ENCODE peak calls at places on chromosomes 11 and 22, in eight cellular contexts. A is hepatocyte, X is fibroblast of lung, P is GM12878, N is K562, Q is PC-3, M is endothelial cell of umbilical vein, S is HCT116. E is an unnamed sample.

GRCh38 chr11:122207921-122208764 is 92.1 kb upstream of the BLID start:
- DNase-seq in A (no peak), X (peak), P (no peak), N (no peak), Q (no peak), M (no peak), S (no peak), E (no peak)

GRCh38 chr22:46052331-46052771 is 75.4 kb upstream of the WNT7B start:
- DNase-seq in A (no peak), X (peak), P (no peak), N (no peak), Q (no peak), M (no peak), S (no peak), E (no peak)

GRCh38 chr22:35995772-35996171 is 32.9 kb downstream of the RBFOX2 start:
- DNase-seq in A (peak), X (peak), P (no peak), N (peak), Q (peak), M (peak), S (no peak), E (peak)

GRCh38 chr11:118679483-118679882 is at the start of gene TREH:
- DNase-seq in A (peak), X (no peak), P (no peak), N (no peak), Q (no peak), M (no peak), S (no peak), E (no peak)

GRCh38 chr11:132838621-132839020 is 693.7 kb downstream of the OPCML start:
- DNase-seq in A (peak), X (peak), P (no peak), N (no peak), Q (no peak), M (no peak), S (no peak), E (peak)

GRCh38 chr11:63212742-63213141 is 30.7 kb downstream of the SLC22A25 start:
- DNase-seq in A (peak), X (peak), P (no peak), N (peak), Q (peak), M (peak), S (peak), E (peak)

GRCh38 chr11:57514538-57515331 is 767 bp downstream of the SLC43A1 start:
- DNase-seq in A (peak), X (peak), P (no peak), N (peak), Q (peak), M (peak), S (no peak), E (peak)

GRCh38 chr22:46119093-46119728 is 31.1 kb upstream of the PPARA start:
- DNase-seq in A (no peak), X (no peak), P (no peak), N (no peak), Q (no peak), M (no peak), S (no peak), E (no peak)

GRCh38 chr11:73201249-73201648 is 16.8 kb upstream of the P2RY2 start:
- DNase-seq in A (no peak), X (no peak), P (no peak), N (no peak), Q (no peak), M (no peak), S (no peak), E (no peak)

GRCh38 chr22:44719586-44720368 is 17.8 kb downstream of the PRR5 start:
- DNase-seq in A (peak), X (no peak), P (no peak), N (no peak), Q (no peak), M (no peak), S (no peak), E (no peak)

GRCh38 chr11:9815486-9816136 is 151.7 kb downstream of the SWAP70 start:
- DNase-seq in A (no peak), X (peak), P (no peak), N (no peak), Q (peak), M (no peak), S (no peak), E (no peak)

GRCh38 chr22:35305525-35306070 is 5.9 kb downstream of the TOM1 start:
- DNase-seq in A (no peak), X (no peak), P (no peak), N (no peak), Q (no peak), M (no peak), S (no peak), E (no peak)

GRCh38 chr11:122139595-122139866 is 23.5 kb upstream of the BLID start:
- DNase-seq in A (no peak), X (peak), P (no peak), N (no peak), Q (peak), M (peak), S (no peak), E (no peak)

GRCh38 chr11:111764621-111765020 is 1.6 kb downstream of the PPP2R1B start:
- DNase-seq in A (no peak), X (peak), P (no peak), N (no peak), Q (peak), M (peak), S (no peak), E (peak)

GRCh38 chr11:46247664-46248063 is 29.8 kb upstream of the CREB3L1 start:
- DNase-seq in A (peak), X (peak), P (no peak), N (peak), Q (peak), M (peak), S (peak), E (peak)

GRCh38 chr11:19076744-19077589 is 16.4 kb upstream of the MRGPRX2 start:
- DNase-seq in A (peak), X (peak), P (no peak), N (peak), Q (peak), M (peak), S (peak), E (peak)

GRCh38 chr11:126840975-126841374 is 159.6 kb downstream of the KIRREL3 start:
- DNase-seq in A (no peak), X (no peak), P (no peak), N (no peak), Q (no peak), M (no peak), S (no peak), E (no peak)

GRCh38 chr11:34323601-34324000 is 34.2 kb downstream of the ABTB2 start:
- DNase-seq in A (no peak), X (no peak), P (no peak), N (no peak), Q (no peak), M (no peak), S (no peak), E (no peak)

GRCh38 chr11:120324932-120325810 is at the start of gene TLCD5:
- DNase-seq in A (peak), X (peak), P (no peak), N (peak), Q (peak), M (peak), S (peak), E (peak)

GRCh38 chr11:19742595-19743292 is 30.1 kb downstream of the NAV2 start:
- DNase-seq in A (peak), X (peak), P (no peak), N (peak), Q (peak), M (peak), S (peak), E (peak)

GRCh38 chr11:92556435-92556834 is 331.8 kb downstream of the FAT3 start:
- DNase-seq in A (peak), X (peak), P (no peak), N (no peak), Q (peak), M (no peak), S (no peak), E (peak)

GRCh38 chr11:62925308-62925707 is 4.1 kb upstream of the CHRM1 start:
- DNase-seq in A (no peak), X (no peak), P (no peak), N (no peak), Q (no peak), M (no peak), S (no peak), E (no peak)

GRCh38 chr11:113249491-113249763 is 65.0 kb upstream of the TTC12 start:
- DNase-seq in A (no peak), X (no peak), P (no peak), N (no peak), Q (peak), M (no peak), S (no peak), E (peak)

GRCh38 chr22:42745118-42745517 is 24.4 kb upstream of the A4GALT start:
- DNase-seq in A (peak), X (peak), P (no peak), N (no peak), Q (no peak), M (peak), S (no peak), E (no peak)

GRCh38 chr11:130434521-130435223 is 6.3 kb upstream of the ADAMTS8 start:
- DNase-seq in A (peak), X (peak), P (peak), N (peak), Q (peak), M (peak), S (peak), E (peak)

GRCh38 chr22:19526076-19526701 is 2.0 kb upstream of the CLDN5 start:
- DNase-seq in A (no peak), X (no peak), P (no peak), N (no peak), Q (no peak), M (no peak), S (no peak), E (no peak)

GRCh38 chr11:91981995-91982394 is 242.6 kb upstream of the FAT3 start:
- DNase-seq in A (peak), X (peak), P (no peak), N (no peak), Q (peak), M (no peak), S (no peak), E (peak)

GRCh38 chr11:45901646-45902045 is 5.4 kb downstream of the FREY1 start:
- DNase-seq in A (no peak), X (no peak), P (no peak), N (no peak), Q (no peak), M (no peak), S (no peak), E (no peak)

GRCh38 chr11:107576497-107577086 is 11.1 kb upstream of the ALKBH8 start:
- DNase-seq in A (peak), X (peak), P (no peak), N (peak), Q (peak), M (peak), S (no peak), E (peak)

GRCh38 chr11:1055990-1056771 is 18.5 kb upstream of the MUC2 start:
- DNase-seq in A (no peak), X (no peak), P (no peak), N (no peak), Q (no peak), M (no peak), S (no peak), E (no peak)

GRCh38 chr22:26972281-26972680 is 314.9 kb downstream of the MIAT start:
- DNase-seq in A (no peak), X (peak), P (no peak), N (no peak), Q (no peak), M (no peak), S (no peak), E (no peak)

GRCh38 chr11:95700471-95700817 is 89.1 kb downstream of the FAM76B start:
- DNase-seq in A (no peak), X (no peak), P (no peak), N (no peak), Q (no peak), M (no peak), S (no peak), E (no peak)

GRCh38 chr11:96054870-96055705 is 131.2 kb upstream of the MTMR2 start:
- DNase-seq in A (no peak), X (peak), P (no peak), N (peak), Q (peak), M (peak), S (peak), E (peak)

GRCh38 chr11:103257360-103257759 is 148.1 kb downstream of the DYNC2H1 start:
- DNase-seq in A (peak), X (peak), P (no peak), N (no peak), Q (peak), M (peak), S (peak), E (peak)

GRCh38 chr22:48939441-48940265 is 888.0 kb downstream of the BRD1 start:
- DNase-seq in A (no peak), X (no peak), P (no peak), N (no peak), Q (no peak), M (no peak), S (no peak), E (no peak)
- TF ChIP-seq EZH2 in A (no peak), X (no peak), P (no peak), N (no peak), Q (no peak), M (no peak), S (no peak), E (no peak)

DNA sequence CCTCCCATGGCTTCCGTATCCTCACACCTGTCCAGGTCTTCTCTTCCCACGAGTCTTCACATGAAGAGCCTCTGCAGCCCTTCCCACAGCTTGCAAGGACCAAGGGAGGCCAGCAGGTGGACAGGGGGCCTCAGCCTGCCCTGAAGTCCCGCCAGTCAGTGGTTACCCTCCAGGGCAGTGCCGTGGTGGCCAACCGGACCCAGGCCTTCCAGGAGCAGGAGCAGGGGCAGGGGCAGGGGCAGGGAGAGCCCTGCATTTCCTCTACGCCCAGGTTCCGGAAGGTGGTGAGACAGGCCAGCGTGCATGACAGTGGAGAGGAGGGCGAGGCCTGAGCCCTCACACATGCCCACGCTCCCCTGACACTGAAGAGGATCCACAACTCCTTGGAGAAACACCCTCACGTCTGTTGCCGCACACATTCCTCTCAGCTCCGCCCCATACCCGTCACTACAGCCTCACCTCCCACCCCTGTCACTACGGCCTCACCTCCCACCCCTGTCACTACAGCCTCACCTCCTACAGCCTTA is 8.3 kb downstream of the SSH3 start:
- DNase-seq in A (no peak), X (no peak), P (no peak), N (peak), Q (no peak), M (no peak), S (no peak), E (no peak)
- TF ChIP-seq CTCF in A (no peak), X (no peak), P (no peak), N (no peak), Q (peak), M (no peak), S (no peak), E (no peak)

GRCh38 chr11:65498727-65498976 is 193 bp upstream of the MALAT1 start:
- DNase-seq in A (no peak), X (no peak), P (no peak), N (no peak), Q (no peak), M (no peak), S (no peak), E (no peak)
- H3K4me3 ChIP-seq in A (peak), X (peak), P (peak), N (peak), Q (peak), M (no peak), S (peak), E (peak)

DNA sequence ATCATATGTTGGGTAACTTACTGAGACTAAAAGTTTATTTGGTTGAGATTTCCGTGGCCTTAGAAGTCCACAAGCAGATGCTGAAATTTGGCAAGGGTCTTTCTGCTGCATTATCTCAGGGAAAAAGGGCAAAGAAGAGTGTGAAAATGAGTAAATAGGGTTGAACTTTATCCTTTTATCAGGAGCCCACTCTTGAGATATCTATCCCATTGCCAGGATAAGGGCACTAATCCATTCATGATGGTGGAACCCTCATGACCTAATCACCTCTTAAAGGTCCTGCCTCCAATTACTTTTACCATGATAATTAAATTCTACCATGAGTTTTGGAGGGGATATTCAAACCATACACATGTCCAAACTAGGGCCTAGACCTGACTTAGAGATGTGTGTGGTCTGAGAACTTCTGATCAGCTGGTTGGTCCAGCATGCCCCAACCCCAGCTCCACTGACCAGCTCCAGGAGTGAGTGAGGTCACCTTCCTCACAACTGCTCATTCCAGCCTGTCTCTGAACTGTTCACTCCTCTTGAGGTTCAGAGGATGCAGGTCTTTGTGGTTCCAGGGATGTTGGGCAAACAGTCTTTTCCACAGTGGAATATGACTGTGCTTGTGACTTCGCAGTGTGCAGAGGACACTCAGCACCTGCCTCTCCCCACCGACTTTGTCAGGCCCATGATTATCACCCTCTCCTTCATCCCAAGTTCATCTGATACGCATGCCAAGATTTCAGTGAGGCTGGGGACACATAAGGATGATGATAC is 130.1 kb upstream of the TOP3B start:
- DNase-seq in A (no peak), X (no peak), P (no peak), N (peak), Q (no peak), M (no peak), S (no peak), E (no peak)
- TF ChIP-seq EZH2 in A (no peak), X (no peak), P (no peak), N (no peak), Q (no peak), M (no peak), S (no peak), E (no peak)

DNA sequence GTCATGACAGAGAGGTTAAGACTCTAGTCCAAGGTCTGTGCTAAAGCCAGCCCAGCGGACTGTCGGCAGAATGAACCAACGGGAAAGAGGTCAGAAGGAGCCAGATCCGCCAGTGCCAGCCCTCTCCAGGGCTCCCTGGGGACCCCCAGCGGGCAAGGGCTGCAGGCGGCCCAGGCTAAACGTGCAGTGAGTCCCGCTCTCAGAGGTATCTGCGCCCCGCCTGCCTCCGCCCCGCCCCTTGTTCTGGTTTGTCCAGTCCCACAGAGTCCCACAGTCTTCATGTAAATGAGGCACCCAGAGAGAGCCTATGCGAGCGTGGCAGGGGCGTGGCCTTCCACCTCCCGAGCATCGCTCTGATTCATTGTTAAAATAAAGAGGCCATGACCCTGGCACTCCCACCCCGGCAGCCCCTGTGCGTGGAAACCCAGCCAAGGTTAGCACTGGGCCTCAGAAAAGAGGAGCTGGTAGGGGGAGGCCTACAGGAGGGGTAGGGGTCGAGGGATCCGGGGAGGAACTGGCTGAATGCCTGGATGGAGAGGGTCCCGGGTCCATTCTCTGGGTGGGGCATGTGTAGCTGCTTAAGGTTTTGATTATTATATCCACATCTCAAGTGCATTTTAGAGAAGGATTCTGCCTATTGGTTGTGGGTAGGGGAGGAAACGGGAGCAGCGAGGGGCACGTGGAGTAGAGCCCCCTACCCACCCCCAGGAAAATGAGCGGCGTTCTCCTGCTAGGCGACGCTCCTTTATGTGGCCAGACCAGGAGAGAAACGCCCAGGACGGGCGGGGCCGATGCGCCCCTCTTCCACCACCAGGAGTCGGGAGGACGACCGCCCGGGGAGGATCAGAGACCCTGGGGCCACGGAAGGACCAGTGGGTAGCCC is at the start of gene TRIOBP:
- DNase-seq in A (peak), X (peak), P (peak), N (peak), Q (peak), M (peak), S (peak), E (peak)
- TF ChIP-seq CTCF in A (peak), X (peak), P (peak), N (peak), Q (peak), M (peak), S (peak), E (peak)